ENCODE peak calls at places on chromosomes 6 and 20, in seven cellular contexts. X is CD8-positive, alpha-beta T cell; A is astrocyte of the spinal cord; U is bronchial epithelial cell; R is cardiac fibroblast; W is cardiac muscle cell; T is Karpas-422. J is an unnamed sample.
A peak's percentile ranks its signal among the peaks of the same experiment; 100 is the strongest.

GRCh38 chr20:58246346-58246745 is 17.9 kb upstream of the ANKRD60 start:
- DNase-seq in X (no peak), U (peak; percentile 43), T (peak; percentile 48), A (peak; percentile 32), W (peak; percentile 43), R (peak; percentile 57), J (no peak)

GRCh38 chr6:46410330-46410953 is 80.8 kb downstream of the RCAN2 start:
- DNase-seq in T (peak; percentile 82), U (peak; percentile 38), X (no peak), A (peak; percentile 47), R (peak; percentile 74), W (peak; percentile 38), J (peak; percentile 61)

GRCh38 chr20:58310291-58310782 is 822 bp downstream of the RAB22A start:
- DNase-seq in R (peak; percentile 14), X (no peak), U (peak; percentile 83), A (peak; percentile 21), T (no peak), W (no peak), J (peak; percentile 51)

GRCh38 chr6:2951723-2952122 is 19.6 kb downstream of the SERPINB6 start:
- DNase-seq in T (no peak), U (no peak), X (no peak), W (no peak), A (no peak), R (no peak), J (no peak)

GRCh38 chr6:170416303-170416702 is 109.7 kb downstream of the FAM120B start:
- DNase-seq in W (no peak), U (no peak), R (no peak), A (no peak), T (no peak), X (no peak), J (no peak)

GRCh38 chr20:23371496-23371895 is 9.5 kb downstream of the GZF1 start:
- DNase-seq in A (no peak), X (no peak), R (no peak), U (no peak), W (no peak), T (no peak), J (no peak)

GRCh38 chr20:46715292-46715756 is 5.9 kb downstream of the SLC2A10 start:
- DNase-seq in U (peak; percentile 34), X (no peak), R (peak; percentile 85), A (no peak), T (no peak), W (no peak), J (peak; percentile 88)

GRCh38 chr6:45724511-45724910 is 291.1 kb downstream of the CLIC5 start:
- DNase-seq in T (no peak), R (peak; percentile 89), U (peak; percentile 86), X (no peak), A (peak; percentile 80), W (no peak), J (peak; percentile 88)

GRCh38 chr20:8434326-8434876 is 302.3 kb downstream of the PLCB1 start:
- DNase-seq in T (no peak), W (no peak), R (peak; percentile 62), X (no peak), U (peak; percentile 5), A (no peak), J (peak; percentile 15)

GRCh38 chr6:83615025-83615999 is 93.6 kb downstream of the SNAP91 start:
- DNase-seq in U (peak; percentile 51), X (no peak), A (peak; percentile 46), R (peak; percentile 59), T (peak; percentile 72), W (peak; percentile 59), J (peak; percentile 34)
- H3K4me3 ChIP-seq in U (no peak overlapping the region), X (no peak overlapping the region), A (no peak overlapping the region), R (no peak overlapping the region), T (no peak overlapping the region), W (no peak overlapping the region), J (no peak overlapping the region)

DNA sequence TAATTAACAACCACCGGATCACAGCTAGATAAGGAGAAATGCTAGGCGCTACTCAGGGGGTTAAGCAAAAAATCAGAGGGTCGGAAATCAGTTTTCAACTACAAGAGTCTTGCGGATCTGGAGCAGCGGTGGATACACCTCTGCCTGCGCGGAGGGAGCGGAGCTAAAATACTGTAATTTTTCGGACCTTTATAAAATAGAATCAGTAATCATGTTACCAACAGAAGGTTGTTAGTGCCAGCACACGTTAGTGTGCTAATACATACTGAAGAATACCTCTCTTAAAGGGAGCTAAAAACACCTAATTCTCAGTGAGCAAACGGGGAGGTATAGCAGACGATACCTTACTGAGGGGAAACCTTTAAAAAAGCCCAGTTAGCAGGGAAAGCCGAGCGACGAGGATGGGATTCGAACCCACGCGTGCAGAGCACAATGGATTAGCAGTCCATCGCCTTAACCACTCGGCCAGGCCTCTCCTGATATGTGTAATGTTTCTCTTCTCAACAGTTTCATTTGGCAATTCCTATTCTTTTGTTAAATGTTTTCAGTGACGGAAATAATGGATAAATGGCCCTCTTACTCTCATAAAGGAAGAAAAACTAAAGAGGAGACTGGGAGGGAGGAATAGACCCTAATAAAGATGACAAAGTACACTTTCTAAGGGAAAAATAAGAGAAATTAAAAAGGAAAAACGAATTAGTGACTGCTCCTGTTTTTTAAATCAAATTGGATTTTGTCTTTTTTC is 59.7 kb upstream of the BTN3A2 start:
- DNase-seq in T (peak; percentile 82), R (peak; percentile 84), X (peak; percentile 69), A (peak; percentile 80), W (peak; percentile 46), U (peak; percentile 77), J (peak; percentile 87)
- H3K4me3 ChIP-seq in T (peak overlapping the region; percentile 68), R (peak overlapping the region; percentile 43), X (peak overlapping the region; percentile 55), A (peak overlapping the region; percentile 45), W (peak overlapping the region; percentile 19), U (peak overlapping the region; percentile 23), J (peak overlapping the region; percentile 58)

DNA sequence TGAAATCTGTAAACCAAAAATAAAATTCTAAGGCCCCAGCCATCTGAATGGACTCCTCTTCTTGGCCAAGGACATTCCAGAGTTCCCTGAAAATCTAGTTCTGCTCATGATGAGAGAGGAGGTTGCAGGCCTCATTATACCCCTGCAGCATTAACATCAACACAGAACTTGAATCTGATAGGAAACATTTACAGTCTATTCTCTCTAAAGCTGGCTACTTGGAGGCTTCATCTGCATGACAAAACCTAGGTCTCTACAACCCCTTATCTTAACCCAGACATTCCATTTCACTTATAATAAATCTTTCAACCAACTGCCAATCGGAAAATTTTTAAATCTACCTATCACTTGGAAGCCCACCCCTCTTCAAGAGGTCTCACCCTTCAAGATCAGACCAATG is 15.7 kb downstream of the RTN4IP1 start:
- DNase-seq in A (no peak), X (no peak), T (no peak), R (no peak), W (no peak), U (no peak), J (no peak)
- H3K4me3 ChIP-seq in A (no peak overlapping the region), X (no peak overlapping the region), T (no peak overlapping the region), R (no peak overlapping the region), W (no peak overlapping the region), U (no peak overlapping the region), J (no peak overlapping the region)

DNA sequence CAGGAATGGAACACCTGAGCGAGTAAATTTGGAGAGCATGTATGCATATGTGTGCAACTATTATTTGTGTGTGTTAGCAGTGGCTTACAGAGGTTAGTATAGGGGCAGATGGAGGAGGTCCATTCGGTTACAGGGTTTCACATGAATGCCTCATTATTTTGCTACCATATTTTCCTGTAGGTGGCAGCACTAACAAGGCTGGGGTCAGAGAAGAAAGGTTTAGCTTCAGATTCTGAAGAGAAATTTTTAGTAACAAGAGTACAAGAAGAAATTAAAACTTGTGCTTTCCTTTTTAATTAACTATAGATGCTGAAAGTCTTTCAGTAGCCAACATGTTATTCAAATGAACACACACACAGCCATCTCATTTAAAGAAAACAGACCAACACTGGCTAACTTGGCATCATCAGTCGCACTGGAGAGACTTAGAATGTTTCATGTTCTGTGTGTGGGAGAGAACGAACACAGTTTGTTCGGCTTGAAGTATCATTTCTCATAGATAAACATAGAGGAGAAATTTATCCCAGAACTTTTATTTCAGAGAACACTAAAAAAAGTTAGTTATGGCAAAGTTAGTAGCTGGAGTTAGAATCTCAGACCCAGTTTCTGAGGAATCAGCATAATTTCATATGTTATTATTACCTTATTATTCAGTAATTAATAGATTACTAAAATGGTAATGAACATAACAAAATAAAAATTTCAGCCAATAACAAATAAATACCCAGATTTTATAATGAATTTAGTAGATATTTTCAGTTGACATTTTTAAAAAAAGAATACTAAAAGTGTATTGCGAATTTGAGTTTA is 314.0 kb upstream of the RSPO3 start:
- DNase-seq in R (peak; percentile 69), W (peak; percentile 70), A (peak; percentile 64), T (peak; percentile 78), U (peak; percentile 51), X (no peak), J (peak; percentile 66)
- H3K4me3 ChIP-seq in R (no peak overlapping the region), W (no peak overlapping the region), A (no peak overlapping the region), T (no peak overlapping the region), U (no peak overlapping the region), X (no peak overlapping the region), J (no peak overlapping the region)

DNA sequence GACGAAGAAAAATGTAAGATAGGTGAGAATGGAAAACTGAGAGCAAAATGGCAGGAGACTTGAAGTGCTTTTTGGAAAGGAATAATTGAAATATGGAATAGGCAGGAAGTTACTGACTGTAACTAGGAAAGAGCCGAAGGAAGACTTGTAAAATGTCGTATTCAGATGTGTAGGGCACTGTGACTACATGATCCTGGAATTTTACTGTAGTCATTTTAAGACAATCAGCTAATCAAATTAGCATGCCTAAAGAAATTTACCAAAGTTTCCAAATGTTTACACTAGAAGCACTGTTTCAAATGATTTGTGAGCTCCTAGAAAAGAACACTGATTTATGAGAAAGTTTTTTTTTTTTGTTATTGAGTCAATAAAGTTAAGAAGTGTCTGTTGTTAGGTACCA is 21.2 kb upstream of the ADIG start:
- DNase-seq in A (no peak), X (no peak), W (no peak), R (no peak), T (no peak), U (no peak), J (no peak)
- H3K4me3 ChIP-seq in A (no peak overlapping the region), X (no peak overlapping the region), W (no peak overlapping the region), R (no peak overlapping the region), T (no peak overlapping the region), U (no peak overlapping the region), J (no peak overlapping the region)

DNA sequence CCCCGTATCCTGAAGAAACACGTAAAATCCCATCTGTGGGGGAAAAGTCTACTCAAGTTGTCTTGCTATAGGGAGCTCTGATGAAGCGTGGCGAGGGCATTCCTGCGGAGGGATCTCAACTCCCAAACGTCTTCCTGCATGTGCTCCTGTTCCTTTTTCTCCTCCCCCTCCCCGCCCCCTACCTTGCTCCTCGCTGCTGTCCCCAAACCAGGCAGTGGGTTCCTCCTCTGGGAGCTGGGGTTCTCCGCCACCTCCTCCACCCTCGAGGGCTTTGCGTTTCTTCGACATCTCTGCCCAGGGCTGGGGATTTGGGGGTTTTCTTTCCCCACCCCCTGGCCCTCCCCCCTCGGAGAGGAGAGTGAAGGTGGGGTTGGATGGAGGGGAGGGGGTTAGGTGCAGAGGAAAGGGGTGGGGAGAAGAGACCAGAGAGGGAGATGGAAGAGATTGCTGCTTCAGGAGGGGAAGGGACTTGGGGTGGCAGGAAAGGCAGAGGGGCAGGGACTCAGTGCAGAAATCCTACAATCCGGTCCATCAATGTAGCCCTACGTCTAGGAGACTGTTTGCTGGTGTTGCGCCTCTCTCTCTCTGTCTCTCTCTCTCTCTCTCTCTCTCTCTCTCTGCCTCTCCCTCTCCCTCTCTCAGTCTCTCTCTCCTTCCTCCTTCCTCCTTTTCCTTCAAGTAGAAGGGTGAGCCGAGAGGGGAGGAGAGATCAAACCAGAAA is 181.6 kb downstream of the TBXT start:
- DNase-seq in U (no peak), T (no peak), X (no peak), A (no peak), W (no peak), R (no peak), J (no peak)
- H3K4me3 ChIP-seq in U (no peak overlapping the region), T (no peak overlapping the region), X (no peak overlapping the region), A (peak overlapping the region; percentile 48), W (no peak overlapping the region), R (peak overlapping the region; percentile 51), J (no peak overlapping the region)